ENCODE peak calls at places on chromosomes 5 and 9, in seven cellular contexts. One of them, this sample, is unnamed.

GRCh38 chr5:127838661-127839060 is 135.5 kb downstream of the CCDC192 start:
- DNase-seq in CD4-positive, CD25-positive, alpha-beta regulatory T cell: no peak
- DNase-seq in T47D: no peak
- DNase-seq in pulmonary artery endothelial cell: peak; percentile 8
- DNase-seq in keratinocyte: no peak
- DNase-seq in HepG2: no peak
- DNase-seq in stimulated activated naive CD4-positive, alpha-beta T cell treated with Interleukin-2 at 50 U/mL for 16 hours: no peak
- DNase-seq in this sample: no peak

GRCh38 chr5:147169399-147169798 is 65.4 kb upstream of the STK32A start:
- DNase-seq in CD4-positive, CD25-positive, alpha-beta regulatory T cell: no peak
- DNase-seq in HepG2: peak; percentile 62
- DNase-seq in keratinocyte: no peak
- DNase-seq in T47D: no peak
- DNase-seq in stimulated activated naive CD4-positive, alpha-beta T cell treated with Interleukin-2 at 50 U/mL for 16 hours: no peak
- DNase-seq in pulmonary artery endothelial cell: no peak
- DNase-seq in this sample: no peak

GRCh38 chr9:111438576-111439235 is 45.5 kb downstream of the ECPAS start:
- DNase-seq in HepG2: no peak
- DNase-seq in pulmonary artery endothelial cell: no peak
- DNase-seq in T47D: no peak
- DNase-seq in keratinocyte: no peak
- DNase-seq in stimulated activated naive CD4-positive, alpha-beta T cell treated with Interleukin-2 at 50 U/mL for 16 hours: no peak
- DNase-seq in CD4-positive, CD25-positive, alpha-beta regulatory T cell: no peak
- DNase-seq in this sample: no peak

GRCh38 chr5:102312586-102312985 is 16.5 kb upstream of the SLCO4C1 start:
- DNase-seq in pulmonary artery endothelial cell: no peak
- DNase-seq in HepG2: no peak
- DNase-seq in T47D: no peak
- DNase-seq in keratinocyte: no peak
- DNase-seq in stimulated activated naive CD4-positive, alpha-beta T cell treated with Interleukin-2 at 50 U/mL for 16 hours: no peak
- DNase-seq in CD4-positive, CD25-positive, alpha-beta regulatory T cell: no peak
- DNase-seq in this sample: no peak

GRCh38 chr5:93790401-93790800 is 49.0 kb upstream of the POU5F2 start:
- DNase-seq in T47D: no peak
- DNase-seq in HepG2: no peak
- DNase-seq in CD4-positive, CD25-positive, alpha-beta regulatory T cell: no peak
- DNase-seq in pulmonary artery endothelial cell: no peak
- DNase-seq in keratinocyte: no peak
- DNase-seq in stimulated activated naive CD4-positive, alpha-beta T cell treated with Interleukin-2 at 50 U/mL for 16 hours: no peak
- DNase-seq in this sample: no peak

GRCh38 chr9:89642789-89643188 is 38.0 kb downstream of the GADD45G start:
- DNase-seq in keratinocyte: no peak
- DNase-seq in pulmonary artery endothelial cell: no peak
- DNase-seq in HepG2: no peak
- DNase-seq in T47D: no peak
- DNase-seq in stimulated activated naive CD4-positive, alpha-beta T cell treated with Interleukin-2 at 50 U/mL for 16 hours: no peak
- DNase-seq in CD4-positive, CD25-positive, alpha-beta regulatory T cell: no peak
- DNase-seq in this sample: no peak

GRCh38 chr5:179795049-179795862 is 1.5 kb downstream of the LTC4S start:
- DNase-seq in T47D: no peak
- DNase-seq in HepG2: no peak
- DNase-seq in keratinocyte: no peak
- DNase-seq in stimulated activated naive CD4-positive, alpha-beta T cell treated with Interleukin-2 at 50 U/mL for 16 hours: no peak
- DNase-seq in CD4-positive, CD25-positive, alpha-beta regulatory T cell: no peak
- DNase-seq in pulmonary artery endothelial cell: no peak
- DNase-seq in this sample: no peak

GRCh38 chr5:146426853-146427618 is 20.1 kb upstream of the TCERG1 start:
- DNase-seq in stimulated activated naive CD4-positive, alpha-beta T cell treated with Interleukin-2 at 50 U/mL for 16 hours: no peak
- DNase-seq in CD4-positive, CD25-positive, alpha-beta regulatory T cell: peak; percentile 35
- DNase-seq in HepG2: peak; percentile 39
- DNase-seq in pulmonary artery endothelial cell: no peak
- DNase-seq in keratinocyte: no peak
- DNase-seq in T47D: peak; percentile 20
- DNase-seq in this sample: peak; percentile 15

GRCh38 chr9:95268681-95269080 is 48.8 kb downstream of the FANCC start:
- DNase-seq in stimulated activated naive CD4-positive, alpha-beta T cell treated with Interleukin-2 at 50 U/mL for 16 hours: no peak
- DNase-seq in pulmonary artery endothelial cell: no peak
- DNase-seq in CD4-positive, CD25-positive, alpha-beta regulatory T cell: peak; percentile 17
- DNase-seq in keratinocyte: no peak
- DNase-seq in T47D: no peak
- DNase-seq in HepG2: peak; percentile 69
- DNase-seq in this sample: peak; percentile 28